ENCODE peak calls at places on chromosome 18, in five cellular contexts. F is tibial nerve, E is NCI-H1417, Q is OCI-LY7, S is fibroblast of the conjunctiva. V is an unnamed sample.

GRCh38 chr18:46411862-46412690 is 244.9 kb downstream of the LOXHD1 start:
- DNase-seq in F (no peak), E (peak), Q (no peak), S (peak), V (no peak)

GRCh38 chr18:8496186-8496585 is 113.1 kb upstream of the RAB12 start:
- DNase-seq in F (no peak), E (no peak), Q (no peak), S (no peak), V (no peak)

GRCh38 chr18:34720220-34720619 is 10.1 kb downstream of the DTNA start:
- DNase-seq in F (no peak), E (no peak), Q (no peak), S (no peak), V (no peak)

GRCh38 chr18:80225685-80226084 is 21.6 kb downstream of the PARD6G start:
- DNase-seq in F (no peak), E (no peak), Q (no peak), S (no peak), V (no peak)

GRCh38 chr18:77068890-77069312 is 63.7 kb downstream of the MBP start:
- DNase-seq in F (no peak), E (no peak), Q (no peak), S (no peak), V (no peak)

GRCh38 chr18:57833441-57834101 is 30.5 kb upstream of the ATP8B1 start:
- DNase-seq in F (no peak), E (no peak), Q (no peak), S (no peak), V (no peak)

GRCh38 chr18:9788140-9788539 is 80.0 kb downstream of the RAB31 start:
- DNase-seq in F (no peak), E (no peak), Q (no peak), S (no peak), V (no peak)

GRCh38 chr18:32922951-32923430 is 150.2 kb upstream of the KLHL14 start:
- DNase-seq in F (no peak), E (no peak), Q (peak), S (no peak), V (no peak)

GRCh38 chr18:1412660-1413659 is 508.3 kb downstream of the ADCYAP1 start:
- DNase-seq in F (no peak), E (no peak), Q (no peak), S (no peak), V (no peak)

GRCh38 chr18:57790316-57790715 is 12.8 kb downstream of the ATP8B1 start:
- DNase-seq in F (no peak), E (no peak), Q (no peak), S (no peak), V (no peak)

GRCh38 chr18:37671119-37671518 is 105.5 kb upstream of the CELF4 start:
- DNase-seq in F (no peak), E (no peak), Q (no peak), S (no peak), V (no peak)

GRCh38 chr18:48769006-48769646 is 181.6 kb downstream of the SMAD7 start:
- DNase-seq in F (no peak), E (no peak), Q (no peak), S (no peak), V (no peak)

GRCh38 chr18:8264861-8265411 is 344.3 kb upstream of the RAB12 start:
- DNase-seq in F (no peak), E (no peak), Q (no peak), S (no peak), V (no peak)

GRCh38 chr18:22551536-22552151 is 133.9 kb upstream of the CTAGE1 start:
- DNase-seq in F (no peak), E (no peak), Q (no peak), S (no peak), V (no peak)

GRCh38 chr18:59008302-59008974 is 131.2 kb upstream of the SEC11C start:
- DNase-seq in F (no peak), E (no peak), Q (no peak), S (no peak), V (no peak)

GRCh38 chr18:6487027-6487426 is 72.3 kb upstream of the L3MBTL4 start:
- DNase-seq in F (no peak), E (no peak), Q (no peak), S (no peak), V (no peak)

GRCh38 chr18:22309191-22309590 is 108.5 kb downstream of the CTAGE1 start:
- DNase-seq in F (no peak), E (no peak), Q (no peak), S (no peak), V (no peak)

GRCh38 chr18:59725177-59725576 is 28.0 kb upstream of the CCBE1 start:
- DNase-seq in F (no peak), E (no peak), Q (no peak), S (no peak), V (no peak)

GRCh38 chr18:36155960-36156757 is 26.5 kb downstream of the ELP2 start:
- DNase-seq in F (no peak), E (no peak), Q (no peak), S (no peak), V (no peak)

GRCh38 chr18:3526421-3527354 is 76.7 kb downstream of the TGIF1 start:
- DNase-seq in F (no peak), E (peak), Q (no peak), S (no peak), V (no peak)

GRCh38 chr18:48675330-48675761 is 136.5 kb downstream of the CTIF start:
- DNase-seq in F (peak), E (peak), Q (peak), S (peak), V (peak)

GRCh38 chr18:45962866-45963265 is 4.3 kb downstream of the EPG5 start:
- DNase-seq in F (no peak), E (no peak), Q (no peak), S (no peak), V (no peak)

GRCh38 chr18:10291568-10291981 is 162.9 kb upstream of the APCDD1 start:
- DNase-seq in F (no peak), E (no peak), Q (no peak), S (no peak), V (no peak)

GRCh38 chr18:27540126-27540525 is 355.0 kb upstream of the CHST9 start:
- DNase-seq in F (no peak), E (no peak), Q (no peak), S (no peak), V (no peak)

GRCh38 chr18:13067124-13067523 is 76.0 kb downstream of the CEP192 start:
- DNase-seq in F (no peak), E (no peak), Q (no peak), S (no peak), V (no peak)

GRCh38 chr18:73254564-73254963 is 386.8 kb upstream of the NETO1 start:
- DNase-seq in F (no peak), E (no peak), Q (no peak), S (no peak), V (no peak)

GRCh38 chr18:59918320-59918755 is 18.5 kb downstream of the PMAIP1 start:
- DNase-seq in F (no peak), E (peak), Q (peak), S (no peak), V (peak)

GRCh38 chr18:13597068-13597467 is 129.3 kb downstream of the FAM210A start:
- DNase-seq in F (no peak), E (no peak), Q (peak), S (no peak), V (no peak)

GRCh38 chr18:54983041-54983686 is 23.9 kb upstream of the CCDC68 start:
- DNase-seq in F (no peak), E (peak), Q (peak), S (peak), V (no peak)

GRCh38 chr18:3821524-3821923 is 371.6 kb downstream of the TGIF1 start:
- DNase-seq in F (no peak), E (no peak), Q (no peak), S (no peak), V (no peak)

GRCh38 chr18:37019157-37019571 is 190.2 kb downstream of the KIAA1328 start:
- DNase-seq in F (no peak), E (no peak), Q (no peak), S (no peak), V (no peak)

GRCh38 chr18:62625019-62625418 is 90.3 kb upstream of the PHLPP1 start:
- DNase-seq in F (no peak), E (no peak), Q (no peak), S (no peak), V (no peak)

V was measured in GOT3.